ENCODE peak calls at places on chromosomes 13 and 19, in seven cellular contexts. B is GM23338, N is PC-3, J is neural progenitor cell, H is HCT116, Q is MM.1S, L is SK-N-SH. D is an unnamed sample.

GRCh38 chr19:32010071-32010470 is 335.3 kb upstream of the ZNF507 start:
- DNase-seq in Q (no peak), H (no peak), N (no peak), B (no peak), L (no peak), J (no peak), D (no peak)

GRCh38 chr19:58519087-58519354 is 589 bp downstream of the ZBTB45 start:
- DNase-seq in J (peak; percentile 89), Q (peak; percentile 49), L (peak; percentile 88), N (peak; percentile 77), B (peak; percentile 92), H (no peak), D (peak; percentile 90)

GRCh38 chr19:36032251-36033104 is at the start of gene CLIP3:
- DNase-seq in N (no peak), Q (no peak), J (peak; percentile 91), B (peak; percentile 87), H (no peak), L (peak; percentile 100), D (peak; percentile 79)

GRCh38 chr19:56670401-56670960 is 1.1 kb downstream of the ZNF835 start:
- DNase-seq in Q (no peak), N (no peak), B (no peak), J (no peak), L (no peak), H (no peak), D (no peak)

GRCh38 chr13:72849571-72849970 is 67.6 kb downstream of the PIBF1 start:
- DNase-seq in Q (no peak), H (no peak), J (no peak), N (no peak), L (no peak), B (no peak), D (no peak)

GRCh38 chr19:33274663-33275558 is 27.4 kb downstream of the CEBPA start:
- DNase-seq in Q (no peak), N (no peak), L (no peak), J (peak; percentile 84), H (no peak), B (no peak), D (no peak)

GRCh38 chr19:49160450-49161189 is 3.0 kb downstream of the TRPM4 start:
- DNase-seq in J (no peak), L (no peak), Q (no peak), N (no peak), B (no peak), H (no peak), D (no peak)

GRCh38 chr19:18432275-18433038 is 5.5 kb downstream of the ISYNA1 start:
- DNase-seq in L (no peak), Q (no peak), J (no peak), N (no peak), H (no peak), B (peak; percentile 26), D (no peak)

GRCh38 chr19:39103151-39103550 is 19.0 kb downstream of the ACP7 start:
- DNase-seq in L (no peak), H (no peak), B (no peak), Q (no peak), J (no peak), N (no peak), D (no peak)

GRCh38 chr13:51520524-51520923 is 63.7 kb upstream of the WDFY2 start:
- DNase-seq in J (no peak), N (peak; percentile 45), Q (no peak), L (no peak), H (no peak), B (no peak), D (peak; percentile 24)

GRCh38 chr19:1017115-1017905 is 3.6 kb downstream of the TMEM259 start:
- DNase-seq in B (no peak), H (no peak), J (no peak), L (no peak), Q (peak; percentile 70), N (peak; percentile 47), D (no peak)

GRCh38 chr13:80945328-80945727 is 604.4 kb upstream of the SPRY2 start:
- DNase-seq in L (peak; percentile 12), J (peak; percentile 91), B (peak; percentile 79), N (no peak), Q (no peak), H (no peak), D (peak; percentile 26)

GRCh38 chr19:15318241-15318691 is 14.1 kb downstream of the BRD4 start:
- DNase-seq in Q (no peak), H (no peak), N (no peak), J (no peak), L (no peak), B (no peak), D (no peak)

GRCh38 chr13:91601273-91601672 is 202.9 kb downstream of the GPC5 start:
- DNase-seq in Q (no peak), L (no peak), B (no peak), H (no peak), N (no peak), J (no peak), D (no peak)

GRCh38 chr19:46571495-46571894 is 29.6 kb upstream of the CALM3 start:
- DNase-seq in N (peak; percentile 38), H (peak; percentile 46), B (peak; percentile 91), Q (peak; percentile 32), L (peak; percentile 63), J (peak; percentile 72), D (peak; percentile 24)

GRCh38 chr13:47457631-47458030 is 543.4 kb downstream of the SUCLA2 start:
- DNase-seq in L (no peak), N (no peak), J (no peak), H (no peak), B (no peak), Q (no peak), D (no peak)

GRCh38 chr19:4580021-4580901 is 20.8 kb upstream of the SEMA6B start:
- DNase-seq in J (peak; percentile 78), B (peak; percentile 89), H (no peak), L (peak; percentile 61), Q (no peak), N (no peak), D (peak; percentile 11)

GRCh38 chr19:4580961-4581380 is 21.5 kb upstream of the SEMA6B start:
- DNase-seq in N (no peak), B (no peak), H (no peak), J (no peak), L (no peak), Q (no peak), D (no peak)

GRCh38 chr19:4582980-4583842 is 23.7 kb upstream of the SEMA6B start:
- DNase-seq in J (no peak), L (peak; percentile 50), H (no peak), Q (no peak), N (peak; percentile 63), B (no peak), D (no peak)

GRCh38 chr19:4582112-4582553 is 22.6 kb upstream of the SEMA6B start:
- DNase-seq in B (peak; percentile 45), J (no peak), L (peak; percentile 34), N (no peak), Q (no peak), H (no peak), D (no peak)

DNA sequence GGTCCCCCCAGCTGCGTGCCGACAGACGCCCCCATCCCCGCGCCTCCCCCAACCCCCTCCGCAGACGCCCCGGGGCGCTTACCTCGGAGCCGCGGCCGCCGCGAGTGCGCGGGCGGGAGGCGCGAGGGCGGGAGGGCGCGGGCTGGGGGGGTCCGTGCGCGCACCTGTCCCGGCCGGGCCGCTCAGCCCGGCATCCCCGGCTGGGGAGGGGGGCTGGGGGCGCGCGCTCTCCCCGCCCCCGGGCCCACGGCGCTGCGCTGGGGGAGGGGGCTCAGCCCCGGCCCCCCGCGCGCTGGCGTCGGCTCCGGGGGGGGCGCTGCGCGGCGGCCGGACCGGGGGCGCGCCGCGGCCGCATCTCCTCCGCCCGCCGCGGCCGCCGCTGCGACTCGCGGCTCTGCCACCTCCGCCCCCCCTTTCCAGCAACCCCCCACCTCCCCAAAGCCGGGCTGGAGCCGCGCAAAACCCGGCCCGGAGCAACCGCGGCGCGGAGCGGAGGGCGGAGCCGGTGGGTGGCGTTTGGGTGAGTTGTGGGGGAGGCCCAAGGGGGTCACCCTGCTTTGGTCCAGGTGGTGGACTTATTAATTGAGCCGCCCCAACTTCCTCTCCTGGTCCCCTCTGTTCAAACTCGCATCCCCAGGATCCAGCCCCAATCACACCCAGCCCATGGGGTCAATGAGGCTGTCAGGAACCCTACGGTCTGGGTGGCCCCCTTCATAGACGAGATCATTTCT is 22.1 kb upstream of the SEMA6B start:
- DNase-seq in Q (no peak), L (peak; percentile 94), J (peak; percentile 85), N (peak; percentile 48), H (no peak), B (peak; percentile 72), D (no peak)
- TF ChIP-seq EZH2phosphoT487 in Q (no peak), L (no peak), J (no peak), N (no peak), H (no peak), B (no peak), D (no peak)

GRCh38 chr19:29439688-29440550 is 85.9 kb upstream of the VSTM2B start:
- DNase-seq in N (no peak), Q (no peak), H (no peak), J (no peak), L (no peak), B (no peak), D (no peak)
- H3K27me3 ChIP-seq in N (no peaks in the 10 kb centered on the region), Q (peaks cover 8% of the 10 kb centered on the region), H (no peaks in the 10 kb centered on the region), J (no peaks in the 10 kb centered on the region), L (no peaks in the 10 kb centered on the region), B (no peaks in the 10 kb centered on the region), D (no peaks in the 10 kb centered on the region)

DNA sequence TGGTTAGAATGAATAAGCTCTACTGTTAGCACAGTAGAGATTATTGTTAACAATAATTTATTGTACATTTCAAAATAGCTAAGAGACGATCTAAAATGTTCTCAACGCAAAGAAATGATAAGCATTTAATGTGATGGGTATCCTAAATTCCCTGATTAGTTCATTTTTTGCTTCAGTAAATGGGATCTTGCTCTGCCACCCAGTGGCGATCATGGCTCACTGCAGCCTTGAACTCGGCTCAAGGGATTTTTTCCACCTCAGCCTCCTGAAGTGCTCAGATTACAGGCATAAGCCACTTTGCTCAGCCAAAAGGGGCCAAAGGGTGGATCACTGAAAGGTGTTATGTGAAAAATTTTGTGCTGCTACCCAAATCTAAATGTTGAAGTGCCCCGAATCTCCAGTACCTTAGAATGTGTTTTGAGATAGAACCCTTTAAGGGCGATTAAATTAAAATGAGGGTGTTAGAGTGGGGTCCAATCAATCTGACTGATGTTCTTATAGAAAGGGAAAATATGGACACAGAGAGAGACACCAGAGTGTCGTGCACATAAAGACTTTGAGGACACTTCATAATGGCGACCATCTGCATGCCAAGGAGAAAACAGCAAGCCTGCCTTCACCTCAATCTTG is 31.5 kb upstream of the ZNF766 start:
- DNase-seq in N (peak; percentile 84), B (peak; percentile 80), L (peak; percentile 44), J (peak; percentile 67), H (peak; percentile 44), Q (peak; percentile 54), D (peak; percentile 68)
- TF ChIP-seq CTCF in N (peak; percentile 96), B (peak; percentile 93), L (peak; percentile 92), J (peak; percentile 91), H (peak; percentile 82), Q (peak; percentile 84), D (peak; percentile 89)

DNA sequence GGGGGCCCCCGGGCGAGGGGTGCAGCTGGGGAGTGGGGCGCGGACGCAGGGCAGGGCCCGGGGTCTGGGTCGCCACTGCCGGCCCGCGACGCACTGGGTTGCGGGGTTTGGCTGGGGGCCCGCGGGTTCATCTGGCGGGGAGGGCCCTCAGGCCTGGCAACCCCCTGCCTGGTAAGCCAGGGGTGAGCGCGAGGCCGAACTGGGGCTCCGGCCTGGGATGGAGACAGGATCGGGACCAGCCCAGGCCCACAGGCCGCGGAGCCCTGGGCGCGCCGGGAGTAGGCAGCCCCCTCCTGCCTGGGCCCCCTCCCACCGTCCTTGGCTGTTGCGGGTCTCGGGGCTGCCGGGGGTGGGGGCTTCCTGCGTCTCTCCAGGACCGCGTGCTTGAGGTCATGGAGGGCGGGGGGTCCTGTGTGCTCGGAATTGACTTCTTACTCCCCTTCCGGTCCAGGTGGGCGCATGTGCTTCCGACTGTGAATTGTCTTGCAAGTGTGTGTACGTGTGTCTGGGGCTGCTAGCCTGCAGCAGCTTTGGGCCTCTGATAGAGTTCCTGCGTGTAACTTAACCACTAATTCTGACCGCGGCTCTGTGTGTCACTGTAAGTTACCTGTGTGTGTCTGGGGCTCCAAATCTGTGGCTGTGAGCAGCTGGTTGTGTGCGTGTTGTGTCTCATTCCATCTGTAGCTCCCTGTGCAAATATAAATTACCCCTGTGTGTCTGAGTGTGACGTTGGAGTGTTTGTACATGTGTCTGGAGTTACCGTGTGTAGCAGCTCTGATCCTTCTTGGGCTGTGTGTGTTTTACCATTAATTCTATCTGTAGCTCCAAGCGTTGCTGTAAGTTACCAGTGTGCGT is 751 bp downstream of the GRAMD1A start:
- DNase-seq in H (no peak), L (peak; percentile 53), Q (peak; percentile 41), B (peak; percentile 69), J (peak; percentile 43), N (peak; percentile 30), D (peak; percentile 60)
- TF ChIP-seq EZH2phosphoT487 in H (no peak), L (no peak), Q (no peak), B (no peak), J (no peak), N (no peak), D (no peak)

D was measured in hepatocyte.